ENCODE peak calls at places on chromosomes 2 and 18, in five cellular contexts. One of them, this sample, is unnamed.
A peak's percentile ranks its signal among the peaks of the same experiment; 100 is the strongest.

GRCh38 chr2:235940330-235940729 is 227.9 kb downstream of the GBX2 start:
- DNase-seq in thyroid gland: no peak
- DNase-seq in CD8-positive, alpha-beta memory T cell: no peak
- DNase-seq in astrocyte of the spinal cord: peak; percentile 97
- DNase-seq in activated gamma-delta T cell: no peak
- DNase-seq in this sample: no peak

GRCh38 chr2:1540481-1540880 is 127.2 kb downstream of the TPO start:
- DNase-seq in activated gamma-delta T cell: no peak
- DNase-seq in CD8-positive, alpha-beta memory T cell: no peak
- DNase-seq in astrocyte of the spinal cord: no peak
- DNase-seq in thyroid gland: no peak
- DNase-seq in this sample: no peak

GRCh38 chr2:153074207-153074606 is 355.8 kb downstream of the ARL6IP6 start:
- DNase-seq in activated gamma-delta T cell: no peak
- DNase-seq in astrocyte of the spinal cord: no peak
- DNase-seq in thyroid gland: no peak
- DNase-seq in CD8-positive, alpha-beta memory T cell: no peak
- DNase-seq in this sample: no peak

GRCh38 chr18:23721711-23722479 is 32.6 kb downstream of the LAMA3 start:
- DNase-seq in thyroid gland: no peak
- DNase-seq in activated gamma-delta T cell: no peak
- DNase-seq in CD8-positive, alpha-beta memory T cell: no peak
- DNase-seq in astrocyte of the spinal cord: peak; percentile 7
- DNase-seq in this sample: no peak

GRCh38 chr2:55771612-55772011 is 78.0 kb upstream of the PNPT1 start:
- DNase-seq in thyroid gland: no peak
- DNase-seq in CD8-positive, alpha-beta memory T cell: no peak
- DNase-seq in astrocyte of the spinal cord: peak; percentile 67
- DNase-seq in activated gamma-delta T cell: no peak
- DNase-seq in this sample: no peak

GRCh38 chr2:24771099-24771498 is 22.1 kb downstream of the PTRHD1 start:
- DNase-seq in CD8-positive, alpha-beta memory T cell: no peak
- DNase-seq in activated gamma-delta T cell: no peak
- DNase-seq in astrocyte of the spinal cord: no peak
- DNase-seq in thyroid gland: no peak
- DNase-seq in this sample: no peak

GRCh38 chr18:37298816-37299215 is 266.8 kb downstream of the CELF4 start:
- DNase-seq in activated gamma-delta T cell: no peak
- DNase-seq in thyroid gland: no peak
- DNase-seq in astrocyte of the spinal cord: no peak
- DNase-seq in CD8-positive, alpha-beta memory T cell: no peak
- DNase-seq in this sample: no peak

GRCh38 chr2:69450735-69451416 is 13.6 kb upstream of the NFU1 start:
- DNase-seq in thyroid gland: no peak
- DNase-seq in activated gamma-delta T cell: no peak
- DNase-seq in CD8-positive, alpha-beta memory T cell: no peak
- DNase-seq in astrocyte of the spinal cord: no peak
- DNase-seq in this sample: no peak

GRCh38 chr2:96092896-96093295 is 23.5 kb downstream of the ADRA2B start:
- DNase-seq in activated gamma-delta T cell: no peak
- DNase-seq in astrocyte of the spinal cord: no peak
- DNase-seq in CD8-positive, alpha-beta memory T cell: no peak
- DNase-seq in thyroid gland: no peak
- DNase-seq in this sample: no peak

GRCh38 chr2:133739039-133739438 is 170.8 kb upstream of the NCKAP5 start:
- DNase-seq in astrocyte of the spinal cord: no peak
- DNase-seq in thyroid gland: no peak
- DNase-seq in CD8-positive, alpha-beta memory T cell: no peak
- DNase-seq in activated gamma-delta T cell: no peak
- DNase-seq in this sample: no peak

GRCh38 chr2:200748779-200749178 is 62.9 kb upstream of the BZW1 start:
- DNase-seq in astrocyte of the spinal cord: no peak
- DNase-seq in thyroid gland: no peak
- DNase-seq in activated gamma-delta T cell: no peak
- DNase-seq in CD8-positive, alpha-beta memory T cell: no peak
- DNase-seq in this sample: no peak

GRCh38 chr2:219124379-219125110 is 36.1 kb downstream of the NHEJ1 start:
- DNase-seq in activated gamma-delta T cell: no peak
- DNase-seq in CD8-positive, alpha-beta memory T cell: no peak
- DNase-seq in thyroid gland: no peak
- DNase-seq in astrocyte of the spinal cord: peak; percentile 37
- DNase-seq in this sample: peak; percentile 26